ENCODE peak calls at places on chromosomes 12 and 14, in nine cellular contexts. M is omental fat pad; K is stimulated activated effector memory CD8-positive, alpha-beta T cell treated with anti-CD3 and anti-CD28 coated beads, Interleukin-12 subunit alpha, Interleukin-12 subunit beta, amount 100 ng/mL, for 72 hours; Y is NCI-H146; R is choroid plexus epithelial cell; C is NCI-H2029; F is activated CD4-positive, alpha-beta T cell treated with anti-CD3 and anti-CD28 coated beads, Interleukin-2, amount 10 ng/mL, durations not matched to agents 7 days and 5 days; A is NCI-H774; J is A549. N is an unnamed sample.

GRCh38 chr14:91082282-91082681 is 21.8 kb upstream of the RPS6KA5 start:
- DNase-seq in J (no peak), C (no peak), F (no peak), R (no peak), A (no peak), M (no peak), Y (no peak), K (no peak), N (no peak)

GRCh38 chr14:54803926-54804719 is 98.5 kb downstream of the GCH1 start:
- DNase-seq in J (no peak), Y (no peak), A (no peak), F (no peak), M (no peak), C (no peak), K (no peak), R (no peak), N (no peak)

GRCh38 chr14:69772082-69773017 is 5.4 kb downstream of the SRSF5 start:
- DNase-seq in F (no peak), Y (no peak), C (no peak), R (no peak), J (no peak), A (no peak), K (no peak), M (no peak), N (no peak)

GRCh38 chr14:68771631-68772030 is 21.2 kb downstream of the ZFP36L1 start:
- DNase-seq in J (no peak), A (no peak), C (no peak), K (no peak), F (peak), R (no peak), Y (no peak), M (no peak), N (no peak)

GRCh38 chr14:70333289-70333688 is 26.2 kb downstream of the COX16 start:
- DNase-seq in R (no peak), Y (no peak), M (no peak), A (no peak), C (no peak), J (no peak), F (no peak), K (no peak), N (no peak)

GRCh38 chr14:80974338-80975078 is 19.1 kb downstream of the TSHR start:
- DNase-seq in C (no peak), R (peak), F (no peak), Y (no peak), M (no peak), J (no peak), A (no peak), K (no peak), N (peak)

GRCh38 chr14:76827696-76828301 is 1.6 kb downstream of the LRRC74A start:
- DNase-seq in J (no peak), C (no peak), K (no peak), M (no peak), A (no peak), Y (no peak), F (no peak), R (no peak), N (no peak)

GRCh38 chr12:131051155-131051473 is 97.4 kb downstream of the ADGRD1 start:
- DNase-seq in A (no peak), F (no peak), K (no peak), J (peak), C (no peak), R (no peak), M (no peak), Y (no peak), N (no peak)

GRCh38 chr12:101051151-101051550 is 158.9 kb downstream of the SLC5A8 start:
- DNase-seq in F (no peak), A (no peak), Y (no peak), C (no peak), R (no peak), J (no peak), K (no peak), M (no peak), N (peak)

GRCh38 chr12:120882055-120882555 is 22.1 kb downstream of the SPPL3 start:
- DNase-seq in Y (no peak), R (no peak), A (no peak), J (no peak), F (no peak), K (no peak), M (no peak), C (no peak), N (no peak)

GRCh38 chr14:89600950-89601826 is 184.2 kb upstream of the FOXN3 start:
- DNase-seq in J (no peak), K (no peak), C (no peak), F (no peak), R (no peak), A (no peak), Y (no peak), M (no peak), N (peak)

GRCh38 chr14:67280506-67280905 is 39.3 kb downstream of the PALS1 start:
- DNase-seq in C (no peak), M (no peak), Y (no peak), K (no peak), R (no peak), J (no peak), A (no peak), F (no peak), N (no peak)

GRCh38 chr12:62700091-62700490 is 233.5 kb downstream of the MON2 start:
- DNase-seq in R (peak), F (no peak), K (no peak), Y (no peak), A (no peak), M (no peak), J (no peak), C (no peak), N (no peak)

GRCh38 chr12:108563804-108564151 is 1.4 kb downstream of the ISCU start:
- DNase-seq in A (no peak), J (no peak), C (no peak), R (no peak), F (no peak), M (no peak), Y (no peak), K (no peak), N (no peak)

GRCh38 chr12:52321433-52321832 is 235 bp upstream of the KRT83 start:
- DNase-seq in K (no peak), M (no peak), Y (no peak), C (peak), A (peak), J (no peak), R (no peak), F (no peak), N (no peak)

GRCh38 chr14:102590667-102591099 is 1.8 kb upstream of the RCOR1 start:
- DNase-seq in Y (no peak), F (no peak), C (no peak), M (no peak), A (no peak), R (peak), K (no peak), J (peak), N (no peak)

GRCh38 chr12:62983594-62983993 is 48.6 kb upstream of the PPM1H start:
- DNase-seq in K (no peak), Y (peak), M (no peak), F (no peak), C (no peak), A (no peak), R (peak), J (peak), N (no peak)

GRCh38 chr14:55512421-55512820 is 67.6 kb upstream of the KTN1 start:
- DNase-seq in K (no peak), J (no peak), Y (no peak), M (no peak), C (no peak), R (no peak), F (no peak), A (no peak), N (peak)

GRCh38 chr12:93468008-93468371 is 676 bp downstream of the MRPL42 start:
- DNase-seq in Y (no peak), J (no peak), F (no peak), C (no peak), K (no peak), M (no peak), A (no peak), R (peak), N (no peak)

GRCh38 chr14:64755661-64756265 is 51.5 kb downstream of the PLEKHG3 start:
- DNase-seq in R (no peak), J (no peak), Y (no peak), K (no peak), C (no peak), M (no peak), A (no peak), F (peak), N (no peak)

GRCh38 chr14:79510659-79511058 is 700.6 kb downstream of the DIO2 start:
- DNase-seq in Y (no peak), C (no peak), J (peak), A (no peak), R (peak), M (no peak), F (no peak), K (no peak), N (peak)

GRCh38 chr12:542290-543113 is 82.8 kb downstream of the B4GALNT3 start:
- DNase-seq in R (no peak), J (no peak), K (no peak), A (no peak), C (no peak), F (no peak), M (no peak), Y (no peak), N (no peak)

GRCh38 chr12:1277905-1278304 is 286.9 kb downstream of the ERC1 start:
- DNase-seq in J (no peak), R (no peak), K (no peak), M (no peak), Y (no peak), F (peak), C (no peak), A (no peak), N (no peak)

GRCh38 chr14:89351364-89351957 is 65.6 kb downstream of the FOXN3 start:
- DNase-seq in K (peak), F (peak), M (no peak), R (peak), C (no peak), Y (peak), A (peak), J (peak), N (no peak)

GRCh38 chr12:94263011-94263786 is 114.8 kb downstream of the PLXNC1 start:
- DNase-seq in R (no peak), M (no peak), A (no peak), J (no peak), Y (no peak), C (peak), K (peak), F (peak), N (no peak)

GRCh38 chr14:31400031-31400638 is 20.2 kb downstream of the HEATR5A start:
- DNase-seq in Y (no peak), F (no peak), M (no peak), C (no peak), J (no peak), K (no peak), R (no peak), A (no peak), N (no peak)

GRCh38 chr12:112151766-112152541 is 26.6 kb downstream of the TRAFD1 start:
- DNase-seq in M (no peak), R (no peak), F (no peak), C (no peak), J (no peak), Y (no peak), A (no peak), K (no peak), N (no peak)

GRCh38 chr14:75521415-75522199 is 662 bp upstream of the BATF start:
- DNase-seq in Y (no peak), F (peak), A (no peak), J (no peak), M (no peak), R (no peak), C (no peak), K (peak), N (no peak)

GRCh38 chr12:113482334-113482733 is 10.7 kb upstream of the LHX5 start:
- DNase-seq in C (no peak), K (no peak), M (no peak), Y (no peak), A (no peak), R (no peak), J (no peak), F (no peak), N (no peak)

GRCh38 chr12:1839464-1839863 is 19.1 kb downstream of the LRTM2 start:
- DNase-seq in F (no peak), Y (no peak), C (no peak), J (no peak), K (no peak), M (no peak), R (no peak), A (no peak), N (no peak)